ENCODE peak calls at places on chromosomes 16 and 17, in six cellular contexts. A is IMR-90; G is OCI-LY7; Y is Daoy; U is stimulated activated effector memory CD8-positive, alpha-beta T cell treated with anti-CD3 and anti-CD28 coated beads, Interleukin-12 subunit alpha, Interleukin-12 subunit beta, amount 100 ng/mL, for 72 hours; L is NCI-H2029. I is an unnamed sample.

GRCh38 chr17:511001-511690 is 158.5 kb upstream of the RPH3AL start:
- DNase-seq in A (peak), G (no peak), Y (no peak), U (no peak), L (no peak), I (no peak)

GRCh38 chr17:57550671-57551315 is 194.3 kb downstream of the CCDC182 start:
- DNase-seq in A (no peak), G (peak), Y (no peak), U (no peak), L (no peak), I (no peak)

GRCh38 chr17:266219-266618 is 84.8 kb upstream of the DOC2B start:
- DNase-seq in A (no peak), G (no peak), Y (no peak), U (peak), L (no peak), I (no peak)

GRCh38 chr16:81445143-81445922 is 725 bp downstream of the CMIP start:
- DNase-seq in A (peak), G (peak), Y (peak), U (peak), L (no peak), I (no peak)

GRCh38 chr16:16051132-16051531 is 101.7 kb downstream of the ABCC1 start:
- DNase-seq in A (no peak), G (no peak), Y (no peak), U (no peak), L (no peak), I (no peak)

GRCh38 chr17:19928299-19928698 is 49.3 kb downstream of the AKAP10 start:
- DNase-seq in A (peak), G (no peak), Y (no peak), U (no peak), L (no peak), I (no peak)

GRCh38 chr16:1890024-1890700 is 18.2 kb upstream of the MEIOB start:
- DNase-seq in A (no peak), G (no peak), Y (no peak), U (no peak), L (no peak), I (peak)

GRCh38 chr17:65265276-65265675 is 128.1 kb downstream of the RGS9 start:
- DNase-seq in A (no peak), G (no peak), Y (no peak), U (no peak), L (no peak), I (no peak)

I was measured in NCI-H510A treated with DMSO at 0.1 percent for 48 hours.